ENCODE peak calls at places on chromosome 14, in eight cellular contexts. P, F, C, S, R, I, Z and J are unnamed samples.

GRCh38 chr14:72892879-72893635 is 844 bp downstream of the DPF3 start:
- DNase-seq in P (peak; percentile 52), F (no peak), C (no peak), S (peak; percentile 72), R (peak; percentile 39), I (peak; percentile 46), Z (peak; percentile 49), J (no peak)

GRCh38 chr14:54818201-54819133 is 84.2 kb downstream of the GCH1 start:
- DNase-seq in P (no peak), F (peak; percentile 85), C (no peak), S (no peak), R (peak; percentile 94), I (peak; percentile 14), Z (peak; percentile 17), J (peak; percentile 98)

GRCh38 chr14:105899071-105899641 is 372.8 kb downstream of the TMEM121 start:
- DNase-seq in P (no peak), F (no peak), C (no peak), S (no peak), R (no peak), I (no peak), Z (no peak), J (no peak)

GRCh38 chr14:68982581-68982980 is 3.5 kb upstream of the ACTN1 start:
- DNase-seq in P (no peak), F (no peak), C (no peak), S (no peak), R (no peak), I (no peak), Z (no peak), J (no peak)

GRCh38 chr14:72515779-72516770 is 377.8 kb downstream of the DPF3 start:
- DNase-seq in P (no peak), F (peak; percentile 52), C (no peak), S (no peak), R (peak; percentile 81), I (no peak), Z (peak; percentile 27), J (no peak)

GRCh38 chr14:88542857-88543795 is 11.7 kb downstream of the PTPN21 start:
- DNase-seq in P (no peak), F (no peak), C (no peak), S (no peak), R (no peak), I (no peak), Z (peak; percentile 55), J (no peak)

GRCh38 chr14:60757617-60758016 is 23.1 kb downstream of the MNAT1 start:
- DNase-seq in P (no peak), F (no peak), C (no peak), S (peak; percentile 38), R (peak; percentile 67), I (no peak), Z (no peak), J (peak; percentile 19)

GRCh38 chr14:35441160-35441559 is 36.6 kb upstream of the NFKBIA start:
- DNase-seq in P (no peak), F (no peak), C (no peak), S (no peak), R (no peak), I (no peak), Z (no peak), J (no peak)

GRCh38 chr14:99030436-99030835 is 241.6 kb downstream of the BCL11B start:
- DNase-seq in P (no peak), F (no peak), C (no peak), S (no peak), R (no peak), I (no peak), Z (no peak), J (no peak)

GRCh38 chr14:98510392-98510791 is 761.6 kb downstream of the BCL11B start:
- DNase-seq in P (no peak), F (no peak), C (no peak), S (no peak), R (no peak), I (no peak), Z (no peak), J (no peak)

GRCh38 chr14:89378119-89378518 is 38.9 kb downstream of the FOXN3 start:
- DNase-seq in P (no peak), F (no peak), C (no peak), S (no peak), R (peak; percentile 38), I (no peak), Z (no peak), J (no peak)

GRCh38 chr14:29222671-29223268 is 456.2 kb downstream of the FOXG1 start:
- DNase-seq in P (peak; percentile 14), F (peak; percentile 53), C (no peak), S (peak; percentile 67), R (peak; percentile 65), I (peak; percentile 76), Z (no peak), J (peak; percentile 88)

GRCh38 chr14:90652626-90653025 is 163.6 kb downstream of the TTC7B start:
- DNase-seq in P (no peak), F (no peak), C (no peak), S (no peak), R (no peak), I (no peak), Z (no peak), J (no peak)

GRCh38 chr14:81625343-81625742 is 91.7 kb upstream of the SEL1L start:
- DNase-seq in P (peak; percentile 17), F (no peak), C (no peak), S (peak; percentile 82), R (peak; percentile 5), I (peak; percentile 43), Z (no peak), J (peak; percentile 45)

GRCh38 chr14:67269338-67270060 is 28.3 kb downstream of the PALS1 start:
- DNase-seq in P (peak; percentile 23), F (peak; percentile 51), C (no peak), S (no peak), R (peak; percentile 65), I (no peak), Z (no peak), J (no peak)

GRCh38 chr14:67417633-67418032 is 5.7 kb upstream of the PLEK2 start:
- DNase-seq in P (no peak), F (no peak), C (no peak), S (no peak), R (no peak), I (no peak), Z (no peak), J (no peak)

GRCh38 chr14:61644834-61645233 is 50.5 kb upstream of the HIF1A start:
- DNase-seq in P (peak; percentile 52), F (no peak), C (no peak), S (peak; percentile 93), R (no peak), I (no peak), Z (no peak), J (peak; percentile 71)

GRCh38 chr14:74548881-74549280 is 55.3 kb downstream of the ISCA2 start:
- DNase-seq in P (no peak), F (no peak), C (peak; percentile 90), S (no peak), R (no peak), I (no peak), Z (no peak), J (no peak)

GRCh38 chr14:23387916-23388882 is 11.4 kb downstream of the CMTM5 start:
- DNase-seq in P (no peak), F (no peak), C (no peak), S (no peak), R (no peak), I (no peak), Z (no peak), J (no peak)

GRCh38 chr14:91255820-91256219 is 11.3 kb upstream of the GPR68 start:
- DNase-seq in P (no peak), F (no peak), C (no peak), S (no peak), R (no peak), I (no peak), Z (no peak), J (no peak)

GRCh38 chr14:34781242-34781641 is 66.8 kb upstream of the CFL2 start:
- DNase-seq in P (no peak), F (peak; percentile 20), C (no peak), S (peak; percentile 84), R (peak; percentile 86), I (no peak), Z (no peak), J (no peak)

GRCh38 chr14:49768301-49769121 is 558 bp downstream of the KLHDC2 start:
- DNase-seq in P (peak; percentile 54), F (no peak), C (peak; percentile 29), S (peak; percentile 89), R (peak; percentile 77), I (peak; percentile 61), Z (peak; percentile 74), J (peak; percentile 64)

GRCh38 chr14:53783256-53783655 is 173.4 kb downstream of the BMP4 start:
- DNase-seq in P (no peak), F (no peak), C (no peak), S (no peak), R (no peak), I (no peak), Z (no peak), J (no peak)

GRCh38 chr14:31858868-31859267 is 218.2 kb upstream of the ARHGAP5 start:
- DNase-seq in P (no peak), F (no peak), C (no peak), S (no peak), R (peak; percentile 17), I (no peak), Z (no peak), J (no peak)

GRCh38 chr14:79103764-79104163 is 933.6 kb downstream of the NRXN3 start:
- DNase-seq in P (no peak), F (no peak), C (no peak), S (no peak), R (no peak), I (no peak), Z (no peak), J (no peak)

GRCh38 chr14:94043111-94043755 is 17.1 kb downstream of the OTUB2 start:
- DNase-seq in P (no peak), F (no peak), C (no peak), S (no peak), R (no peak), I (no peak), Z (no peak), J (no peak)

GRCh38 chr14:73237219-73237785 is at the start of gene PAPLN:
- DNase-seq in P (peak; percentile 73), F (no peak), C (no peak), S (no peak), R (peak; percentile 65), I (no peak), Z (peak; percentile 67), J (no peak)